ENCODE peak calls at places on chromosome 21, in seven cellular contexts. D is mucosa of descending colon, G is mammary epithelial cell, R is B cell, M is AG04450, L is fibroblast of pulmonary artery, F is H1. Z is an unnamed sample.

GRCh38 chr21:46184625-46185555 is 631 bp upstream of the SPATC1L start:
- DNase-seq in R (peak), D (peak), F (peak), M (no peak), G (peak), L (peak), Z (peak)

GRCh38 chr21:15706686-15707085 is 23.1 kb upstream of the USP25 start:
- DNase-seq in R (no peak), F (no peak), G (peak), L (peak), M (peak), D (peak), Z (no peak)

GRCh38 chr21:25170681-25171080 is 436.6 kb downstream of the MRPL39 start:
- DNase-seq in F (no peak), R (no peak), L (no peak), M (no peak), G (no peak), D (no peak), Z (no peak)

GRCh38 chr21:45294509-45295291 is 7.0 kb upstream of the POFUT2 start:
- DNase-seq in D (peak), G (no peak), L (peak), M (peak), F (peak), R (no peak), Z (no peak)

GRCh38 chr21:42254631-42255030 is 35.7 kb downstream of the ABCG1 start:
- DNase-seq in G (no peak), L (no peak), R (no peak), M (no peak), F (no peak), D (no peak), Z (no peak)

GRCh38 chr21:16570196-16570595 is 840.4 kb downstream of the USP25 start:
- DNase-seq in L (no peak), R (no peak), G (peak), M (no peak), D (no peak), F (no peak), Z (no peak)

GRCh38 chr21:32423320-32423719 is 10.8 kb downstream of the EVA1C start:
- DNase-seq in M (peak), G (peak), D (no peak), L (peak), F (no peak), R (no peak), Z (no peak)

GRCh38 chr21:40924641-40925040 is 77.7 kb upstream of the DSCAM start:
- DNase-seq in F (no peak), D (no peak), M (no peak), R (no peak), G (no peak), L (no peak), Z (no peak)

GRCh38 chr21:44337941-44338895 is 972 bp downstream of the CFAP410 start:
- DNase-seq in D (peak), R (peak), G (peak), M (no peak), L (peak), F (peak), Z (no peak)

GRCh38 chr21:46418265-46418946 is 40.3 kb upstream of the DIP2A start:
- DNase-seq in M (no peak), D (no peak), R (no peak), F (no peak), L (no peak), G (no peak), Z (no peak)

GRCh38 chr21:41857771-41858300 is 21.3 kb downstream of the PRDM15 start:
- DNase-seq in F (no peak), G (no peak), D (no peak), M (no peak), L (no peak), R (no peak), Z (no peak)

GRCh38 chr21:33268736-33269441 is 2.7 kb downstream of the IL10RB start:
- DNase-seq in L (no peak), F (no peak), G (peak), M (no peak), R (peak), D (peak), Z (no peak)

GRCh38 chr21:15520811-15521643 is 208.8 kb upstream of the USP25 start:
- DNase-seq in L (no peak), G (no peak), R (no peak), M (no peak), F (no peak), D (no peak), Z (no peak)

GRCh38 chr21:14366998-14367397 is 15.9 kb downstream of the HSPA13 start:
- DNase-seq in D (no peak), M (no peak), R (no peak), G (no peak), L (no peak), F (no peak), Z (no peak)

GRCh38 chr21:15468368-15468767 is 261.4 kb upstream of the USP25 start:
- DNase-seq in F (no peak), D (no peak), M (no peak), R (no peak), L (no peak), G (no peak), Z (no peak)

GRCh38 chr21:33430858-33431257 is 27.6 kb downstream of the IFNGR2 start:
- DNase-seq in M (no peak), L (no peak), G (no peak), D (no peak), F (no peak), R (no peak), Z (no peak)

GRCh38 chr21:26842300-26842699 is 2.9 kb downstream of the ADAMTS1 start:
- DNase-seq in L (peak), F (no peak), G (peak), M (no peak), D (no peak), R (no peak), Z (no peak)

GRCh38 chr21:44881586-44881939 is 8.1 kb upstream of the PTTG1IP start:
- DNase-seq in L (no peak), M (no peak), F (no peak), G (no peak), R (no peak), D (no peak), Z (no peak)

GRCh38 chr21:32611471-32611997 is 643 bp downstream of the CFAP298 start:
- DNase-seq in M (no peak), R (peak), D (peak), L (peak), G (peak), F (no peak), Z (no peak)

GRCh38 chr21:41555053-41555452 is 47.1 kb upstream of the TMPRSS2 start:
- DNase-seq in M (no peak), R (no peak), L (no peak), D (no peak), G (no peak), F (no peak), Z (no peak)

GRCh38 chr21:42684109-42684916 is 30.9 kb downstream of the PDE9A start:
- DNase-seq in D (no peak), F (no peak), R (no peak), M (no peak), G (no peak), L (no peak), Z (no peak)

GRCh38 chr21:24583473-24583872 is 1023.8 kb downstream of the MRPL39 start:
- DNase-seq in L (no peak), F (no peak), D (no peak), R (no peak), M (no peak), G (no peak), Z (no peak)

GRCh38 chr21:45262616-45263015 is 25.1 kb downstream of the POFUT2 start:
- DNase-seq in M (no peak), L (no peak), R (peak), F (peak), D (peak), G (no peak), Z (no peak)

GRCh38 chr21:31248598-31248997 is 95.5 kb downstream of the TIAM1 start:
- DNase-seq in F (no peak), L (peak), G (peak), M (no peak), D (no peak), R (no peak), Z (no peak)

GRCh38 chr21:40717008-40717407 is 129.9 kb downstream of the DSCAM start:
- DNase-seq in G (peak), F (no peak), L (no peak), D (no peak), R (no peak), M (no peak), Z (no peak)

GRCh38 chr21:24995206-24995605 is 612.1 kb downstream of the MRPL39 start:
- DNase-seq in R (no peak), D (no peak), G (no peak), L (no peak), F (no peak), M (no peak), Z (no peak)

GRCh38 chr21:8989261-8989882 is 1532.0 kb upstream of the TPTE start:
- DNase-seq in M (no peak), D (no peak), L (no peak), G (no peak), F (no peak), R (no peak), Z (no peak)

GRCh38 chr21:27246741-27247140 is 279.9 kb upstream of the ADAMTS5 start:
- DNase-seq in G (no peak), D (no peak), M (peak), R (no peak), F (no peak), L (peak), Z (no peak)

GRCh38 chr21:43361493-43362296 is 65.2 kb downstream of the SIK1 start:
- DNase-seq in D (peak), F (no peak), G (peak), R (peak), M (peak), L (no peak), Z (no peak)

GRCh38 chr21:30194701-30195299 is 21.1 kb downstream of the CLDN8 start:
- DNase-seq in L (peak), D (peak), M (no peak), F (no peak), G (peak), R (no peak), Z (no peak)

GRCh38 chr21:41993744-41994143 is 16.4 kb downstream of the ZBTB21 start:
- DNase-seq in D (no peak), G (no peak), M (peak), L (peak), F (no peak), R (no peak), Z (no peak)

GRCh38 chr21:14271053-14271452 is 55.1 kb downstream of the RBM11 start:
- DNase-seq in R (no peak), L (no peak), F (no peak), G (no peak), D (no peak), M (no peak), Z (no peak)

GRCh38 chr21:36854391-36854790 is 112.1 kb downstream of the HLCS start:
- DNase-seq in M (no peak), R (no peak), G (no peak), L (peak), F (peak), D (peak), Z (peak)
- TF ChIP-seq CTCF in M (peak), R (peak), G (peak), L (peak), F (peak), D (peak), Z (peak)

GRCh38 chr21:37396855-37397254 is 30.3 kb downstream of the DYRK1A start:
- DNase-seq in R (no peak), G (no peak), D (no peak), F (no peak), L (no peak), M (no peak), Z (no peak)
- TF ChIP-seq CTCF in R (no peak), G (no peak), D (no peak), F (peak), L (no peak), M (no peak), Z (no peak)

GRCh38 chr21:28761709-28762356 is 230.8 kb downstream of the LTN1 start:
- DNase-seq in G (no peak), D (no peak), R (no peak), F (no peak), M (no peak), L (no peak), Z (no peak)
- TF ChIP-seq CTCF in G (no peak), D (no peak), R (no peak), F (no peak), M (no peak), L (no peak), Z (no peak)

DNA sequence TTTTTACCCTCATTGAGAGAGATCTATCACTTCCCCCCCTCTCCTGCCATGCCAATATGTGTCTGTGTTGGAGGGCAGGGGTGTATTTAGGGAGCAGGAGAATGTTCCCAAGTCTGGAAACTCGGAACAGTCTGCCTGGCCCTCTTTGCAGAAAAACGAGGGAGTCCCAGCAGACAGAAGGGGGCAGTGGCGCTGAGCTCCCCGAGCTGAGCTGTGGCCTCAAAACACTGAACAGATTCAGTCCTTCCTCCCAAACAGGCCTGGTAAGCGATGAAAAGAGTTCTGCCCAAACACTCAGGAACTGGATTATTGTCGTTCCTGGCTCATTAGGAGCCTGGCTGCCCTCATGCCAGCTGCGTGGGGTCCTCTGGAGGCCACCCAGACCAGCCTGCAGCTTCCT is 981 bp downstream of the CLDN14 start:
- DNase-seq in M (no peak), F (peak), G (no peak), R (no peak), D (no peak), L (peak), Z (no peak)
- TF ChIP-seq CTCF in M (peak), F (peak), G (no peak), R (no peak), D (no peak), L (peak), Z (no peak)

GRCh38 chr21:34690041-34690792 is 21.4 kb downstream of the CLIC6 start:
- DNase-seq in G (peak), D (peak), L (no peak), M (no peak), F (no peak), R (no peak), Z (no peak)
- TF ChIP-seq CTCF in G (no peak), D (no peak), L (no peak), M (no peak), F (no peak), R (no peak), Z (no peak)

GRCh38 chr21:34702341-34702807 is 33.6 kb downstream of the CLIC6 start:
- DNase-seq in R (no peak), M (peak), F (no peak), G (peak), D (no peak), L (peak), Z (no peak)
- TF ChIP-seq CTCF in R (no peak), M (peak), F (no peak), G (no peak), D (no peak), L (no peak), Z (no peak)

Z was measured in D721Med.